ENCODE peak calls at places on chromosomes 13 and 19, in five cellular contexts. X is HepG2, J is transverse colon, G is HCT116, T is breast epithelium. K is an unnamed sample.

GRCh38 chr19:1745589-1746031 is 7.7 kb upstream of the ONECUT3 start:
- DNase-seq in T (no peak), G (peak; percentile 59), J (no peak), X (no peak), K (no peak)

GRCh38 chr13:54640719-54641118 is 1612.1 kb downstream of the OLFM4 start:
- DNase-seq in J (no peak), G (no peak), X (no peak), T (no peak), K (no peak)

GRCh38 chr13:21530656-21531055 is 71.6 kb upstream of the ZDHHC20 start:
- DNase-seq in T (no peak), X (peak; percentile 5), J (no peak), G (no peak), K (peak; percentile 64)

GRCh38 chr19:39398297-39398864 is 7.2 kb downstream of the MED29 start:
- DNase-seq in J (peak; percentile 89), X (peak; percentile 36), G (peak; percentile 69), T (no peak), K (peak; percentile 95)

GRCh38 chr19:39237200-39238184 is 7.3 kb downstream of the IFNL3 start:
- DNase-seq in X (peak; percentile 45), J (peak; percentile 74), T (peak; percentile 61), G (peak; percentile 3), K (peak; percentile 88)

GRCh38 chr13:31191748-31192147 is 8.0 kb upstream of the B3GLCT start:
- DNase-seq in T (no peak), X (peak; percentile 61), G (no peak), J (no peak), K (no peak)

GRCh38 chr13:41500501-41500900 is 43.2 kb downstream of the RGCC start:
- DNase-seq in J (peak; percentile 42), T (no peak), X (no peak), G (no peak), K (no peak)

GRCh38 chr13:95146486-95146885 is 154.8 kb downstream of the ABCC4 start:
- DNase-seq in J (no peak), G (no peak), T (no peak), X (no peak), K (no peak)

GRCh38 chr13:49874430-49874829 is 61.7 kb downstream of the SPRYD7 start:
- DNase-seq in X (no peak), J (no peak), T (no peak), G (no peak), K (no peak)

GRCh38 chr19:39382991-39383828 is 7.7 kb downstream of the PAF1 start:
- DNase-seq in J (no peak), X (no peak), G (no peak), T (no peak), K (no peak)

GRCh38 chr13:27915301-27916207 is 4.2 kb upstream of the PDX1 start:
- DNase-seq in J (no peak), T (no peak), X (no peak), G (no peak), K (no peak)

GRCh38 chr19:15443838-15444237 is 5.9 kb downstream of the WIZ start:
- DNase-seq in G (no peak), X (no peak), T (no peak), J (no peak), K (no peak)

GRCh38 chr13:32115069-32115468 is 83.5 kb downstream of the FRY start:
- DNase-seq in X (no peak), J (no peak), G (no peak), T (no peak), K (no peak)

GRCh38 chr13:29959086-29959485 is 108.7 kb upstream of the UBL3 start:
- DNase-seq in G (no peak), X (no peak), J (no peak), T (no peak), K (no peak)

GRCh38 chr19:7830823-7831222 is 805 bp downstream of the EVI5L start:
- DNase-seq in J (no peak), X (no peak), T (no peak), G (no peak), K (peak; percentile 80)

GRCh38 chr13:113291997-113292862 is 4.8 kb upstream of the LAMP1 start:
- DNase-seq in X (no peak), G (no peak), T (no peak), J (no peak), K (no peak)

GRCh38 chr13:112143753-112144615 is 77.0 kb downstream of the SOX1 start:
- DNase-seq in G (no peak), J (no peak), X (no peak), T (peak; percentile 41), K (peak; percentile 64)

GRCh38 chr19:42250666-42251531 is 4.0 kb downstream of the ERF start:
- DNase-seq in T (no peak), X (no peak), G (no peak), J (no peak), K (peak; percentile 82)

GRCh38 chr19:57688011-57688763 is 6.4 kb downstream of the ZNF551 start:
- DNase-seq in T (no peak), J (no peak), X (no peak), G (no peak), K (no peak)

GRCh38 chr19:38667552-38668205 is 20.2 kb downstream of the ACTN4 start:
- DNase-seq in T (no peak), G (no peak), J (no peak), X (no peak), K (peak; percentile 13)

GRCh38 chr19:40604647-40605200 is 3.6 kb downstream of the LTBP4 start:
- DNase-seq in J (peak; percentile 76), G (no peak), T (no peak), X (no peak), K (no peak)

GRCh38 chr13:43629691-43630480 is 156.9 kb downstream of the ENOX1 start:
- DNase-seq in T (no peak), J (no peak), G (no peak), X (no peak), K (no peak)

GRCh38 chr19:903266-903797 is 9.7 kb downstream of the R3HDM4 start:
- DNase-seq in G (no peak), X (no peak), T (no peak), J (no peak), K (no peak)

GRCh38 chr19:10882108-10882457 is 10.7 kb downstream of the CARM1 start:
- DNase-seq in G (no peak), J (no peak), T (no peak), X (no peak), K (no peak)

GRCh38 chr19:37845932-37846331 is 60.5 kb downstream of the WDR87 start:
- DNase-seq in J (no peak), T (no peak), X (no peak), G (no peak), K (no peak)

GRCh38 chr19:55082023-55082851 is 6.6 kb downstream of the EPS8L1 start:
- DNase-seq in X (no peak), J (no peak), T (no peak), G (no peak), K (no peak)

GRCh38 chr19:49676136-49676689 is 858 bp upstream of the PRMT1 start:
- DNase-seq in T (peak; percentile 86), G (peak; percentile 97), J (peak; percentile 90), X (peak; percentile 80), K (peak; percentile 90)
- TF ChIP-seq POLR2AphosphoS5 in T (no peak), G (peak; percentile 98), J (peak; percentile 60), X (peak; percentile 84), K (no peak)

GRCh38 chr13:26557393-26558073 is at the start of gene WASF3:
- DNase-seq in G (peak; percentile 38), X (peak; percentile 73), J (peak; percentile 86), T (peak; percentile 92), K (peak; percentile 91)
- TF ChIP-seq POLR2AphosphoS5 in G (no peak), X (no peak), J (no peak), T (peak; percentile 14), K (peak; percentile 53)

DNA sequence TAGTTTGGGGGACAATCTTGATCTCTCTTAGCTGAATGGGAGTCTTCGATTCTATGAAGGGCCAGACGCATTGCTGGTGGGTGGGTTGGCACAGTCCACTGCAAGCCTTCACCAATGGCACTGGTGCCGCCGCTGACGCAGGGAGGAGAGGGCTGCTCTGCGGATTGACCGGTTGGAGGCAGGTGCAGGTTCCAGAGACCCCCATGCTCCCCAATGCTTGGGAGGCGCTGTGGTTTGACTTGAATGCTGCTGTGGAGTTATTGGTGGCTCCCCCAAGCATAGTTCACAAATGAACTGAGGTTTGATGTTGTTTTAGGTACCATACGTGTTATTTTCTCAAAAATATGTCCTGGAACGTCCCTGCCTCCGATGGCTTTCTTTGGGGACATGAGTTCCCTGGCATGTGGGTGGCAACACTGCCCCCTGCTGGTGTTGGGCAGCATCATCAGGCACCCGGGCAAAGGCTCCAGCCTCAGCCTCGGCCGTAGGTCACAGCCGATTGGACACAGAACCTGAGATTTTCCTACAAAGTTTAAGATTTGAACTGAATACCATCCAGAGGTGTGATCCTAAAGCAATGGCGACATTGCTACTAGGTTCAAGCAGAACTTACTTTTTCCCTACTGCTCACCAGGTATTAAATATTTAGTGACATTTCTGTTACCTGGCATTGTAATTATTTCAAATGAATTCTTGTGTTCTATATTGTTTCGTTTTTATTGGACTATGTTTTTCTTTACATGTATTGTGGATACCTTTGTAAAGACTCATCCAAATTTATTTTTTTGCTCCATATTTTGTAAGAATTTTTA is 95.5 kb downstream of the ANKRD10 start:
- DNase-seq in G (peak; percentile 66), J (peak; percentile 84), X (peak; percentile 54), T (peak; percentile 87), K (peak; percentile 94)
- TF ChIP-seq POLR2AphosphoS5 in G (no peak), J (no peak), X (no peak), T (peak; percentile 41), K (peak; percentile 64)

GRCh38 chr13:99376132-99376531 is 68.9 kb upstream of the GPR183 start:
- DNase-seq in T (no peak), X (no peak), G (no peak), J (no peak), K (peak; percentile 91)

GRCh38 chr13:99376924-99377323 is 69.7 kb upstream of the GPR183 start:
- DNase-seq in J (no peak), X (no peak), G (no peak), T (no peak), K (peak; percentile 51)

GRCh38 chr13:99374169-99374991 is 67.2 kb upstream of the GPR183 start:
- DNase-seq in X (no peak), T (no peak), G (no peak), J (no peak), K (peak; percentile 80)

GRCh38 chr13:99375806-99376080 is 68.5 kb upstream of the GPR183 start:
- DNase-seq in G (no peak), J (no peak), X (no peak), T (no peak), K (peak; percentile 72)

DNA sequence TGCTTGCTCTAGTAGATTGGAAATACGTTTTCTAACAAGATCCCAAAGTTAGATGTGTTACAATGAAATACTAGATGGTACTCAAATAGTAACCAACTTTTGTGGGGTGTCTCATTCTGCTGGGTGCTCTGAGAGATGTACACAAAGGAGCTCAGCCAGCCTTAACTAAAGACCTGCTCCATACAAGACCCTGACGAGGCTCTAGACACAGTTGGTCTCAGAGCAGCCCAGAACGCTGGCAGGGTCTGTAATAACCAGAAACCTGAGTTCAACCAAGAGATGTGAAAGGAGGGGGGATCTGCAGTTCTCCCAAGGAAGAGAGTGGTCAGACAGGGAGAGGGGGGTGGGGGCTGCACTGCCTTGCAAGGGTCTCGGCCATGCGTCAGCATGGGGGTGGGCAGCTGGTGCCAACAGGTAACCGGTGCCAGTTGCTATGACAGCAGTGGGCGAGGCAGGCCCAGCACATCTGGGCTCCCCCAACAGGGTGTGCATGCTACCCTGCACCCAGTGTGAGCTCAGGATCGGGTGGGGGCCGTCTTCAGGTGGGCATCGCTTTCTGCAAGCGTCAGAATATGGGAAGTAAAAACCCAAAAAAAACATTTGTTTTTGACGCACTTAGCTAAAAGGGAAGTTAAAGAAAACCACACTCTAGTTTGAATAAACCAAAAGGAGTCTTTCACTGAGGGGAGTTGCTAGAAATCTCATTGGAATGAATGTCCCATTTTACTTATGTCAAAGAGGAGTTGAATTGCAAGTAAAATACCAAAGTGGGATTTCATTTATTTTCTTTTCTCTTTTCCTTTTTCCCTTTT is 68.0 kb upstream of the GPR183 start:
- DNase-seq in X (no peak), J (peak; percentile 50), G (no peak), T (no peak), K (peak; percentile 95)
- TF ChIP-seq POLR2AphosphoS5 in X (no peak), J (no peak), G (no peak), T (no peak), K (peak; percentile 80)